ENCODE peak calls at places on chromosomes 13 and 19, in eight cellular contexts. P is nephron progenitor cell, L is colonic mucosa, N is breast epithelium, H is fibroblast of mammary gland, O is choroid plexus epithelial cell, M is cardiac fibroblast, U is GM06990. K is an unnamed sample.

GRCh38 chr19:45528744-45529453 is 21.6 kb downstream of the VASP start:
- DNase-seq in N (peak; percentile 69), H (peak; percentile 27), O (peak; percentile 51), M (no peak), P (peak; percentile 45), L (peak; percentile 84), U (peak; percentile 44), K (no peak)

GRCh38 chr13:67277581-67277980 is 47.4 kb upstream of the PCDH9 start:
- DNase-seq in U (no peak), O (no peak), H (no peak), N (no peak), L (no peak), M (peak; percentile 59), P (no peak), K (no peak)

GRCh38 chr19:48329167-48329891 is 4.0 kb downstream of the EMP3 start:
- DNase-seq in H (peak; percentile 56), P (no peak), O (peak; percentile 65), U (peak; percentile 43), M (peak; percentile 57), N (no peak), L (no peak), K (no peak)

GRCh38 chr19:33997690-33998089 is 174.6 kb upstream of the LSM14A start:
- DNase-seq in H (no peak), N (no peak), M (peak; percentile 8), O (peak; percentile 5), U (no peak), P (no peak), L (no peak), K (no peak)

GRCh38 chr13:19587635-19588300 is 26.4 kb upstream of the TPTE2 start:
- DNase-seq in O (peak; percentile 78), P (no peak), M (peak; percentile 63), N (no peak), L (no peak), U (peak; percentile 23), H (peak; percentile 57), K (no peak)

GRCh38 chr19:12838182-12838890 is at the start of gene MAST1:
- DNase-seq in N (no peak), O (no peak), P (peak; percentile 81), H (no peak), L (peak; percentile 40), U (peak; percentile 66), M (no peak), K (no peak)

GRCh38 chr19:3479177-3479818 is 1.0 kb downstream of the SMIM24 start:
- DNase-seq in L (no peak), H (peak; percentile 27), O (no peak), N (no peak), P (peak; percentile 41), M (peak; percentile 35), U (no peak), K (no peak)

GRCh38 chr19:5218255-5218855 is 122.3 kb downstream of the PTPRS start:
- DNase-seq in O (no peak), U (no peak), M (no peak), H (no peak), L (no peak), P (no peak), N (no peak), K (no peak)

GRCh38 chr13:67374391-67374790 is 144.3 kb upstream of the PCDH9 start:
- DNase-seq in O (no peak), H (no peak), U (no peak), L (no peak), M (no peak), P (no peak), N (no peak), K (no peak)

GRCh38 chr19:48772503-48772953 is 17.2 kb downstream of the FGF21 start:
- DNase-seq in U (no peak), H (peak; percentile 34), M (no peak), P (no peak), O (peak; percentile 28), L (no peak), N (peak; percentile 64), K (no peak)

GRCh38 chr13:98664047-98664446 is 87.1 kb upstream of the STK24 start:
- DNase-seq in N (no peak), U (no peak), M (peak; percentile 66), P (no peak), O (peak; percentile 73), L (no peak), H (peak; percentile 89), K (no peak)

GRCh38 chr13:57633950-57634828 is 2.6 kb downstream of the PCDH17 start:
- DNase-seq in U (no peak), M (no peak), H (no peak), N (no peak), P (peak; percentile 16), O (no peak), L (no peak), K (no peak)

GRCh38 chr19:50753879-50754278 is 16.4 kb upstream of the GPR32 start:
- DNase-seq in U (no peak), O (no peak), P (no peak), N (no peak), L (no peak), M (no peak), H (no peak), K (no peak)

GRCh38 chr13:24922390-24923304 is 158.7 kb downstream of the RNF17 start:
- DNase-seq in L (peak; percentile 98), P (peak; percentile 94), U (peak; percentile 99), N (peak; percentile 95), H (peak; percentile 96), O (peak; percentile 99), M (peak; percentile 97), K (peak; percentile 93)
- TF ChIP-seq CTCF in L (no peak), P (no peak), U (peak; percentile 7), N (no peak), H (no peak), O (no peak), M (no peak), K (no peak)

DNA sequence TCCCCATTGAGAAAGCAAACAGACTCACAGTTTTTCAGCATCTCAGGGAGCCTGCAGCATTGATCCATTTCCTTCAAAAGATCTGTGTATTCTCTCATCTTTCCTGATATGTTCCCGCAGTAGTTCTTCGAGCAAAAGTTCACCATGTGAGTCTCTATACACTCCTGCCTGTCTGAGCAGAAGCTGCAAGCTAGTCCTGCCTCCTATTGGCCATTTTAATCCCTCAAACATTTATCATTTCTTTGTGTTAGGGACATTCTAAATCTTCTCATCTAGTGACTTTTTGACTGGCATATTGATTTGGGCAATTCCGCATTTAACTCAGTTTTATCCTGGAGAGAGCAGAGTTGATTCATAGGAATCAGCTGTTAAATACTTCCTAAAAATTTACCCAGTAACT is 660.4 kb upstream of the KLF12 start:
- DNase-seq in M (no peak), H (peak; percentile 34), U (no peak), O (peak; percentile 44), L (no peak), N (no peak), P (no peak), K (no peak)
- TF ChIP-seq CTCF in M (no peak), H (peak; percentile 18), U (no peak), O (peak; percentile 50), L (no peak), N (no peak), P (no peak), K (no peak)

DNA sequence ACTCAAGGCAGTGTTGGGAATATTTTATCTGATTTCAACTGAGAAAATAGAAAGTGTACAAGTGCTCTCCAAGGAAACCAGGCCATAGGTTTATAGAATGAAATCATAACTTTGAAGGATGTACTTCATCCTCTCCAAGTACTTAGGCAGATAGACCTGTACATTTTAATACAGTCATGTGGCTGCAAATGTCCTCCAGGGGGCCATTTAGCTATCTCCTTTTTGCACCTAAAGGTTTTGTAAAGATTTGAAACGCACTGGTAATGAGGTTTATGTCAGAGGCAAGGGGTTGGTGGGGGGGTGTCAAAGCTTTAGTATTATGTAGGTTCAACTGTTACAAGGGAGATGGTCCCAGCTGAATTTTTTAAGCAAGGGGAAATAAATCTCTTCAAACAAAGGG is 364.4 kb downstream of the DCT start:
- DNase-seq in P (no peak), U (no peak), L (no peak), N (no peak), M (no peak), O (no peak), H (no peak), K (no peak)
- TF ChIP-seq CTCF in P (no peak), U (peak; percentile 25), L (no peak), N (no peak), M (no peak), O (no peak), H (peak; percentile 6), K (no peak)

GRCh38 chr13:64446372-64446771 is 2783.8 kb downstream of the PCDH9 start:
- DNase-seq in L (no peak), N (no peak), U (no peak), M (peak; percentile 35), H (no peak), P (no peak), O (peak; percentile 65), K (no peak)
- TF ChIP-seq CTCF in L (no peak), N (no peak), U (no peak), M (peak; percentile 66), H (peak; percentile 15), P (peak; percentile 46), O (peak; percentile 78), K (peak; percentile 19)

GRCh38 chr13:31242342-31242741 is 42.6 kb downstream of the B3GLCT start:
- DNase-seq in H (peak; percentile 41), O (peak; percentile 19), L (no peak), U (no peak), P (no peak), M (peak; percentile 13), N (no peak), K (no peak)
- TF ChIP-seq CTCF in H (no peak), O (no peak), L (no peak), U (no peak), P (no peak), M (no peak), N (no peak), K (no peak)

GRCh38 chr19:30547192-30547591 is 175.0 kb downstream of the ZNF536 start:
- DNase-seq in N (no peak), H (no peak), P (no peak), O (no peak), M (no peak), L (no peak), U (no peak), K (no peak)
- TF ChIP-seq CTCF in N (no peak), H (no peak), P (no peak), O (no peak), M (no peak), L (no peak), U (no peak), K (no peak)

GRCh38 chr19:41691268-41691970 is 3.3 kb upstream of the CEACAM7 start:
- DNase-seq in L (peak; percentile 55), O (peak; percentile 15), H (peak; percentile 7), P (no peak), U (no peak), M (peak; percentile 18), N (no peak), K (no peak)
- TF ChIP-seq CTCF in L (peak; percentile 64), O (peak; percentile 66), H (peak; percentile 56), P (no peak), U (peak; percentile 84), M (peak; percentile 68), N (no peak), K (peak; percentile 56)

GRCh38 chr19:43503501-43504425 is 783 bp downstream of the PHLDB3 start:
- DNase-seq in H (peak; percentile 83), N (peak; percentile 98), P (peak; percentile 100), M (peak; percentile 90), L (peak; percentile 99), O (peak; percentile 86), U (peak; percentile 91), K (peak; percentile 75)
- TF ChIP-seq CTCF in H (no peak), N (no peak), P (no peak), M (no peak), L (peak; percentile 18), O (peak; percentile 1), U (peak; percentile 54), K (peak; percentile 5)